ENCODE peak calls at places on chromosomes 3 and 15, in ten cellular contexts. R is AG10803, G is iris pigment epithelial cell, X is HFFc6, J is BJ, S is anterior cingulate cortex, L is activated gamma-delta T cell treated with Interleukin-2 at 50 U/mL for 16 hours, T is Peyer's patch, M is NCI-H1092, K is progenitor cell of endocrine pancreas. Q is an unnamed sample.

GRCh38 chr15:27179789-27180188 is 208.8 kb downstream of the GABRG3 start:
- DNase-seq in K (no peak), X (no peak), L (no peak), R (no peak), J (no peak), S (no peak), M (no peak), G (no peak), T (no peak), Q (no peak)

GRCh38 chr3:123741058-123741511 is 143.0 kb downstream of the MYLK start:
- DNase-seq in S (no peak), G (no peak), X (no peak), K (no peak), R (peak; percentile 73), L (no peak), J (peak; percentile 41), T (no peak), M (no peak), Q (no peak)

GRCh38 chr15:100842756-100843730 is 36.6 kb upstream of the ALDH1A3 start:
- DNase-seq in K (no peak), J (peak; percentile 63), S (no peak), G (peak; percentile 82), L (no peak), R (peak; percentile 89), M (no peak), T (no peak), X (peak; percentile 21), Q (no peak)

GRCh38 chr3:67610458-67610857 is 44.0 kb downstream of the SUCLG2 start:
- DNase-seq in G (peak; percentile 87), K (no peak), R (peak; percentile 34), J (no peak), S (no peak), X (peak; percentile 64), M (no peak), T (no peak), L (no peak), Q (peak; percentile 45)

GRCh38 chr3:50268703-50269451 is at the start of gene SEMA3B:
- DNase-seq in T (no peak), G (no peak), K (no peak), R (peak; percentile 58), M (no peak), L (no peak), X (peak; percentile 64), J (peak; percentile 31), S (peak; percentile 40), Q (peak; percentile 82)

GRCh38 chr3:170534232-170534631 is 51.6 kb downstream of the SLC7A14 start:
- DNase-seq in S (no peak), L (no peak), X (no peak), R (no peak), J (no peak), M (no peak), K (no peak), G (no peak), T (no peak), Q (no peak)

GRCh38 chr3:197539651-197540051 is 16.1 kb downstream of the BDH1 start:
- DNase-seq in S (no peak), J (no peak), X (no peak), K (no peak), L (no peak), R (no peak), G (no peak), M (no peak), T (no peak), Q (peak; percentile 30)

GRCh38 chr3:172119266-172119957 is 80.0 kb downstream of the FNDC3B start:
- DNase-seq in S (no peak), M (no peak), J (no peak), X (no peak), T (no peak), L (no peak), G (no peak), R (no peak), K (no peak), Q (no peak)

GRCh38 chr15:68298882-68299381 is 21.4 kb downstream of the FEM1B start:
- DNase-seq in S (no peak), L (no peak), M (no peak), G (peak; percentile 28), R (no peak), J (no peak), K (no peak), T (no peak), X (no peak), Q (peak; percentile 12)

Q was measured in A172.